ENCODE peak calls at places on chromosome 6, in five cellular contexts. M is fibroblast of pulmonary artery, O is osteoblast, P is tibial artery, L is Calu3. I is an unnamed sample.

GRCh38 chr6:20672038-20672437 is 137.8 kb downstream of the CDKAL1 start:
- DNase-seq in O (no peak), M (no peak), P (no peak), L (no peak), I (no peak)

GRCh38 chr6:11288065-11288464 is 55.6 kb upstream of the NEDD9 start:
- DNase-seq in O (no peak), P (no peak), L (peak), M (no peak), I (no peak)

GRCh38 chr6:155335265-155335664 is 21.0 kb upstream of the TFB1M start:
- DNase-seq in M (no peak), O (no peak), P (no peak), L (no peak), I (no peak)

GRCh38 chr6:111870054-111870750 is 3.0 kb downstream of the FYN start:
- DNase-seq in P (no peak), M (no peak), O (peak), L (no peak), I (no peak)

GRCh38 chr6:111992851-111993250 is 61.1 kb upstream of the CCN6 start:
- DNase-seq in O (no peak), P (no peak), M (peak), L (no peak), I (no peak)

GRCh38 chr6:72811971-72812421 is 190.1 kb downstream of the KCNQ5 start:
- DNase-seq in M (peak), L (no peak), P (no peak), O (no peak), I (no peak)

GRCh38 chr6:158506577-158506976 is 53.3 kb upstream of the TMEM181 start:
- DNase-seq in O (peak), L (no peak), P (no peak), M (peak), I (no peak)

GRCh38 chr6:159462446-159462845 is 230.6 kb downstream of the SOD2 start:
- DNase-seq in M (no peak), L (no peak), P (no peak), O (no peak), I (no peak)

GRCh38 chr6:23754197-23754596 is 371.8 kb upstream of the NRSN1 start:
- DNase-seq in M (no peak), P (no peak), L (no peak), O (no peak), I (no peak)

GRCh38 chr6:31479933-31480535 is 17.9 kb upstream of the MICB start:
- DNase-seq in M (no peak), P (no peak), L (no peak), O (no peak), I (no peak)

GRCh38 chr6:76774750-76775396 is 688.4 kb downstream of the HTR1B start:
- DNase-seq in M (peak), L (no peak), P (no peak), O (no peak), I (peak)

GRCh38 chr6:123888779-123889513 is 85.3 kb downstream of the NKAIN2 start:
- DNase-seq in M (no peak), P (no peak), O (no peak), L (no peak), I (no peak)

GRCh38 chr6:141641406-141641805 is 491.3 kb upstream of the GJE1 start:
- DNase-seq in M (no peak), L (no peak), O (no peak), P (no peak), I (no peak)
- TF ChIP-seq CTCF in M (no peak), L (no peak), O (no peak), P (no peak), I (no peak)

GRCh38 chr6:106883808-106884262 is 90.7 kb downstream of the CD24 start:
- DNase-seq in P (no peak), L (no peak), M (no peak), O (no peak), I (no peak)
- TF ChIP-seq CTCF in P (no peak), L (no peak), M (no peak), O (peak), I (no peak)

GRCh38 chr6:34867484-34867883 is 20.4 kb downstream of the TAF11 start:
- DNase-seq in O (no peak), M (peak), P (no peak), L (no peak), I (no peak)
- TF ChIP-seq CTCF in O (peak), M (peak), P (no peak), L (no peak), I (no peak)

GRCh38 chr6:5958948-5959347 is 47.8 kb downstream of the NRN1 start:
- DNase-seq in L (no peak), O (no peak), P (no peak), M (no peak), I (no peak)

GRCh38 chr6:5960456-5960855 is 46.3 kb downstream of the NRN1 start:
- DNase-seq in M (no peak), O (no peak), L (no peak), P (no peak), I (no peak)

GRCh38 chr6:5962794-5963193 is 43.9 kb downstream of the NRN1 start:
- DNase-seq in P (no peak), M (no peak), O (no peak), L (no peak), I (no peak)

GRCh38 chr6:5961836-5962235 is 44.9 kb downstream of the NRN1 start:
- DNase-seq in L (no peak), P (no peak), O (no peak), M (no peak), I (no peak)

DNA sequence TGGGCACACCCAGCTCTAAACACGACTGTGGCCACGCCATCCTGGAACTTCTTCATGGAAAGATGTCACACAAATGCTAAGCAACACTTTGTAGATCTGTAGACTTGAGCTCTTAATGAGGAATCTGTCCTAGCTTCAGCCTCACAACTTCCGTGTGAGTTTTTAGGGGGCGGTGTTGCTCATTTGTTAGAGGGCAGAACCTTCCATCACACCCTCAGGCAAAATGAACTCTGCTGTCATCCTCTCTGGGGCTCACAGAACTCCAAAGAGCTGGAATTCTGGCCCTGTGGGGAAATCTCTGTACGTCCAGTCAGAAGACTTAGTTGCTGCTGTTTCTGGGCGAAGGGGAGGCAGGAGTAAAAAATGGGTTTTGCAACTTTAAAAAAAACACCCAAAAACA is 49.8 kb downstream of the NRN1 start:
- DNase-seq in M (no peak), L (no peak), P (no peak), O (no peak), I (no peak)
- TF ChIP-seq CTCF in M (no peak), L (no peak), P (no peak), O (no peak), I (no peak)

DNA sequence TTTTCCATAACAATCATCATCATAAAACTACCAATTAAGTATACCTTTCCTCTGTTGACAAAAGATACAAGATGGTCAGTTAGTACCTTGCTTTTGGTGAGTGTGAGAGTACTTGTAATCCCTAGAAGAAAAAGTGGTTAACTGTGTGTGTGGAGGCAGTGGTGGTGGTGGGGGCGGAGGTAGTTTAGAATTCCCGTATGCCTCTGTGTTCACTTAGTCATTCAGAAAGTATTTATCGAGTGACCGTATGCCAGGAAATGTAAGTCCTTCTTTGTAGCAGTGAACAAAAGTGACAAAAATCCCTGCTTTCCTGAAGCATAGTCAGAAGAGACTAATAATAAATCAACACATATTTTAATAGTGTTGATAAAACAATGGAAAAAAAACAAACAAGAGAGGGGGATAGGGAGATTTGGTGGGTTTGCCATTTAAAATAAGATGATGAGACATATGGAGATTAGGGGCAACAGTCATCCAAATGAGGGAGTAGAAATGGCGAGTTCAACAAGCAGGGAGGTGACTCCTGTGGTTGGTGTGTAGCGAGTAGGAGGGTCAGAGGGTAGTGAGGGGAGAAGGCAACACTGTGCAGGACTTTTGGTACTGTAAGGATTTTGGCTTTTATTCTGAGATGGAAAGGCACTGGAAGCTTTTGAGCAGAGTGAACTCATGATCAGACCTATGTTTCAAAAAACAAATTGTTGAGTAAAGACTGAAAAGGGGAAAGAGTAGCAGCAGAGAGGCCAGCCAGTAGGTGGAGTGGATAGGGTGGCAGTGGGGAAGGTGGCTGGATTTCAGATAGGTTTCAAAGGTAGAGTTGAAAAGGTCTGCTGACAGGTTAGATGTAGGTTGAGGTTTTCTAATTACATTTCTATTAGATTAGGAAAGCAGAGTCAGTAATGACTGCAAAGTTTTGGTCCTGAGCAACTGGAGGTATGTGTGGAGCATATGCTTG is 40.3 kb upstream of the SIM1 start:
- DNase-seq in P (no peak), M (peak), O (peak), L (peak), I (no peak)
- TF ChIP-seq CTCF in P (no peak), M (peak), O (no peak), L (no peak), I (no peak)

GRCh38 chr6:87408721-87409155 is 966 bp downstream of the CFAP206 start:
- DNase-seq in L (no peak), O (no peak), M (no peak), P (no peak), I (no peak)

GRCh38 chr6:87407531-87407895 is 259 bp upstream of the CFAP206 start:
- DNase-seq in O (peak), P (no peak), L (peak), M (peak), I (peak)

DNA sequence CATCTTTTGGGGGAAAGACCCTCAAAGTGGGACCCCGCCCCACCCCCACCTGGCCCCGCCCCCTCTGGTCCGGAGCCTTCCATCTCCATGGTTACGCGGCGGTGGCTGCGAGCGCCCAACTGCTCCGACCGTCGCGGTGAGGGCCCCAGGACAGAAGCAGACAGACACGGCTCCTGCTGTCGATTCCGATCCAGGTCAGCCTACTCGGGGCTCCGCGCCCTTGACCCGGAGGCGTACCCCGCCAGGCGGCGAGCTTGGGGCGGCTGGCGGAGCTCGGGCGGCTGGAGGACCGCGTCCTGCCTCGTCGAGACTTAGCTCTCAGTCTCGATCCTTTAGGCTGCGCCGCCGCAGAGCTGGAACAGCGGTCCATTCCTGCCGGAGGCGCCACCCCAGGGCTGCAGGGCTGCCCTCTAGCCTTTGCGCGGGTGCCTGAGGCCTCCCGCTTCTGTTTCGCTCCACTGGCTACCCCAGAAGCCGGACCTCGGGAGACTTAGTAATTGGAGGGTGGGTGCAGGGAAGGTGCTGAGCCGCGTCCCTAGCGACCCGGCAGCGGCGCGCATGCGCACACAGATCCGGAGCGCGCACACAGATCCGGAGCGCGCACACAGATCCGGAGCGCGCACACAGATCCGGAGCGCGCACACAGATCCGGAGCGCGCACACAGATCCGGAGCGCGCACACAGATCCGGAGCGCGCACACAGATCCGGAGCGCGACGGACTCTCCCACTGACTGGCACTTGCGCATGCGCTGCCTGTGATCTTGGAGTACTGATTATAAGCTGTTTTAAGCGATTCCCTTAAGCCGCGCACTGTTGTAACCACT is at the start of gene CFAP206:
- DNase-seq in L (peak), O (peak), M (peak), P (peak), I (peak)
- TF ChIP-seq CTCF in L (no peak), O (no peak), M (no peak), P (no peak), I (peak)

GRCh38 chr6:7045746-7046145 is 62.0 kb upstream of the RREB1 start:
- DNase-seq in L (no peak), O (no peak), P (no peak), M (no peak), I (no peak)
- TF ChIP-seq CTCF in L (no peak), O (no peak), P (no peak), M (no peak), I (no peak)